ENCODE peak calls at places on chromosomes 6 and 20, in five cellular contexts. O, E, N, C and R are unnamed samples.

GRCh38 chr6:42898891-42899361 is 16.9 kb upstream of the PTCRA start:
- DNase-seq in E (peak), C (peak), O (no peak), N (peak), R (peak)

GRCh38 chr6:27757307-27757706 is 154.9 kb downstream of the OR2B2 start:
- DNase-seq in E (no peak), C (peak), O (no peak), N (no peak), R (no peak)

GRCh38 chr20:32355417-32355841 is 2.7 kb upstream of the ASXL1 start:
- DNase-seq in O (no peak), E (no peak), C (no peak), N (no peak), R (no peak)

GRCh38 chr6:132513821-132514545 is 1.1 kb upstream of the STX7 start:
- DNase-seq in O (no peak), N (peak), C (no peak), E (no peak), R (no peak)

GRCh38 chr6:135014353-135014832 is 40.2 kb downstream of the HBS1L start:
- DNase-seq in E (no peak), N (no peak), C (no peak), O (no peak), R (no peak)

GRCh38 chr6:131383421-131384411 is 189.3 kb upstream of the ARG1 start:
- DNase-seq in C (no peak), O (no peak), E (no peak), N (no peak), R (no peak)

GRCh38 chr6:7147051-7147671 is 39.4 kb downstream of the RREB1 start:
- DNase-seq in E (no peak), N (peak), O (no peak), C (no peak), R (no peak)

GRCh38 chr6:10535198-10535597 is 14.0 kb downstream of the GCNT2 start:
- DNase-seq in N (no peak), E (no peak), O (no peak), C (no peak), R (no peak)

GRCh38 chr6:33160728-33161323 is 31.4 kb downstream of the COL11A2 start:
- DNase-seq in N (peak), O (no peak), C (no peak), E (peak), R (no peak)

GRCh38 chr6:29864037-29864795 is 36.6 kb downstream of the HLA-G start:
- DNase-seq in O (no peak), E (no peak), C (no peak), N (no peak), R (no peak)

GRCh38 chr6:30885481-30885998 is 1.2 kb downstream of the DDR1 start:
- DNase-seq in N (no peak), O (no peak), C (no peak), E (peak), R (no peak)

GRCh38 chr20:54284928-54285704 is 77.2 kb downstream of the PFDN4 start:
- DNase-seq in C (no peak), N (peak), E (no peak), O (no peak), R (no peak)

GRCh38 chr6:26554669-26555504 is 16.7 kb downstream of the HMGN4 start:
- DNase-seq in E (no peak), N (peak), O (no peak), C (peak), R (peak)

GRCh38 chr6:11459002-11459658 is 78.4 kb upstream of the TMEM170B start:
- DNase-seq in C (no peak), N (no peak), O (no peak), E (no peak), R (no peak)

GRCh38 chr6:148508401-148509151 is 165.9 kb downstream of the SASH1 start:
- DNase-seq in E (no peak), N (no peak), O (no peak), C (no peak), R (peak)

GRCh38 chr6:111990214-111990613 is 63.7 kb upstream of the CCN6 start:
- DNase-seq in O (no peak), E (no peak), C (no peak), N (no peak), R (no peak)

GRCh38 chr6:53201270-53201669 is 52.6 kb upstream of the GCM1 start:
- DNase-seq in N (no peak), O (no peak), E (no peak), C (no peak), R (no peak)

GRCh38 chr6:145370559-145370958 is 364.8 kb downstream of the EPM2A start:
- DNase-seq in E (no peak), C (no peak), N (no peak), O (no peak), R (no peak)

GRCh38 chr6:14876778-14877613 is 368.9 kb upstream of the JARID2 start:
- DNase-seq in O (no peak), E (peak), C (peak), N (no peak), R (no peak)

GRCh38 chr6:13971303-13971702 is 46.6 kb downstream of the RNF182 start:
- DNase-seq in E (no peak), O (no peak), N (no peak), C (no peak), R (no peak)

GRCh38 chr6:126721581-126722145 is 381.7 kb downstream of the CENPW start:
- DNase-seq in E (no peak), N (no peak), O (no peak), C (no peak), R (no peak)

GRCh38 chr6:10800810-10801209 is 37.5 kb downstream of the MAK start:
- DNase-seq in E (no peak), N (no peak), O (no peak), C (no peak), R (no peak)

GRCh38 chr6:36243562-36244212 is 26.2 kb upstream of the PNPLA1 start:
- DNase-seq in C (no peak), E (no peak), N (no peak), O (no peak), R (no peak)

GRCh38 chr20:22795455-22795854 is 211.1 kb upstream of the FOXA2 start:
- DNase-seq in C (no peak), N (no peak), O (no peak), E (no peak), R (no peak)

GRCh38 chr6:118544105-118544504 is 4.0 kb upstream of the PLN start:
- DNase-seq in O (no peak), E (no peak), N (no peak), C (no peak), R (no peak)

GRCh38 chr6:35400901-35401311 is 51.2 kb upstream of the FANCE start:
- DNase-seq in N (no peak), E (no peak), C (no peak), O (no peak), R (no peak)

GRCh38 chr6:50285735-50286134 is 236.0 kb upstream of the DEFB112 start:
- DNase-seq in C (no peak), E (no peak), N (no peak), O (no peak), R (no peak)

GRCh38 chr6:87784690-87785089 is 82.7 kb upstream of the AKIRIN2 start:
- DNase-seq in N (no peak), O (no peak), E (no peak), C (no peak), R (no peak)

GRCh38 chr6:15313367-15313766 is 67.5 kb downstream of the JARID2 start:
- DNase-seq in O (no peak), N (no peak), E (no peak), C (no peak), R (no peak)